ENCODE peak calls at places on chromosomes 11 and 22, in six cellular contexts. E, J, P, O, K and D are unnamed samples.

GRCh38 chr11:64070301-64070656 is 34.5 kb downstream of the FLRT1 start:
- DNase-seq in E (no peak), J (no peak), P (no peak), O (no peak), K (no peak), D (no peak)

GRCh38 chr22:45562102-45562501 is 59.4 kb downstream of the FBLN1 start:
- DNase-seq in E (no peak), J (no peak), P (no peak), O (no peak), K (no peak), D (no peak)

GRCh38 chr11:94024547-94024946 is 3.4 kb downstream of the HEPHL1 start:
- DNase-seq in E (no peak), J (no peak), P (no peak), O (no peak), K (no peak), D (no peak)

GRCh38 chr22:22536515-22536914 is 16.4 kb upstream of the ZNF280A start:
- DNase-seq in E (no peak), J (no peak), P (no peak), O (no peak), K (no peak), D (no peak)

GRCh38 chr22:29346659-29347058 is 31.2 kb upstream of the RASL10A start:
- DNase-seq in E (no peak), J (no peak), P (no peak), O (no peak), K (no peak), D (no peak)

GRCh38 chr22:26295583-26296126 is 126.4 kb downstream of the SEZ6L start:
- DNase-seq in E (no peak), J (no peak), P (no peak), O (no peak), K (no peak), D (no peak)

GRCh38 chr11:7555067-7555699 is 41.4 kb downstream of the PPFIBP2 start:
- DNase-seq in E (peak), J (no peak), P (no peak), O (no peak), K (no peak), D (no peak)

GRCh38 chr11:66454253-66454652 is 12.5 kb upstream of the PELI3 start:
- DNase-seq in E (no peak), J (no peak), P (no peak), O (no peak), K (no peak), D (no peak)

GRCh38 chr22:46086577-46087335 is 63.6 kb upstream of the PPARA start:
- DNase-seq in E (no peak), J (no peak), P (no peak), O (no peak), K (no peak), D (no peak)

GRCh38 chr11:46064221-46064620 is 57.0 kb downstream of the PHF21A start:
- DNase-seq in E (no peak), J (no peak), P (no peak), O (no peak), K (no peak), D (no peak)

GRCh38 chr11:46759196-46759595 is 40.2 kb downstream of the F2 start:
- DNase-seq in E (no peak), J (no peak), P (no peak), O (no peak), K (no peak), D (no peak)

GRCh38 chr11:63839508-63840355 is 822 bp downstream of the MARK2 start:
- DNase-seq in E (peak), J (peak), P (peak), O (no peak), K (no peak), D (no peak)

GRCh38 chr11:79244175-79244804 is 196.5 kb downstream of the TENM4 start:
- DNase-seq in E (no peak), J (no peak), P (peak), O (peak), K (no peak), D (no peak)

GRCh38 chr11:57792060-57792541 is 30.5 kb downstream of the CTNND1 start:
- DNase-seq in E (peak), J (peak), P (peak), O (no peak), K (no peak), D (peak)

GRCh38 chr11:22193348-22194051 is 615 bp downstream of the ANO5 start:
- DNase-seq in E (peak), J (peak), P (no peak), O (no peak), K (peak), D (peak)

GRCh38 chr11:12144306-12145174 is 34.1 kb downstream of the MICAL2 start:
- DNase-seq in E (no peak), J (no peak), P (peak), O (no peak), K (no peak), D (no peak)

GRCh38 chr11:114215428-114215827 is 80.8 kb upstream of the NNMT start:
- DNase-seq in E (no peak), J (no peak), P (no peak), O (no peak), K (no peak), D (no peak)

GRCh38 chr22:34814260-34814659 is 251.7 kb upstream of the ISX start:
- DNase-seq in E (no peak), J (no peak), P (no peak), O (no peak), K (no peak), D (no peak)

GRCh38 chr11:573146-573759 is 3.0 kb upstream of the PHRF1 start:
- DNase-seq in E (no peak), J (no peak), P (no peak), O (no peak), K (no peak), D (no peak)

GRCh38 chr22:46812034-46812605 is 49.7 kb downstream of the TBC1D22A start:
- DNase-seq in E (no peak), J (no peak), P (no peak), O (no peak), K (no peak), D (no peak)

GRCh38 chr11:44791546-44791945 is 64.8 kb downstream of the TSPAN18 start:
- DNase-seq in E (no peak), J (no peak), P (no peak), O (no peak), K (no peak), D (no peak)

GRCh38 chr11:16881074-16881709 is 133.0 kb downstream of the PLEKHA7 start:
- DNase-seq in E (peak), J (no peak), P (peak), O (no peak), K (no peak), D (no peak)

GRCh38 chr11:30568933-30569332 is 17.2 kb downstream of the MPPED2 start:
- DNase-seq in E (no peak), J (no peak), P (no peak), O (no peak), K (no peak), D (no peak)

GRCh38 chr11:130088909-130089668 is 19.4 kb downstream of the APLP2 start:
- DNase-seq in E (no peak), J (no peak), P (no peak), O (no peak), K (no peak), D (no peak)

GRCh38 chr22:31346255-31346732 is at the start of gene PATZ1:
- DNase-seq in E (peak), J (peak), P (peak), O (no peak), K (peak), D (peak)

GRCh38 chr11:112016765-112017356 is 8.3 kb upstream of the DLAT start:
- DNase-seq in E (peak), J (no peak), P (peak), O (no peak), K (no peak), D (no peak)

GRCh38 chr22:23753371-23753770 is 854 bp downstream of the VPREB3 start:
- DNase-seq in E (no peak), J (no peak), P (peak), O (no peak), K (no peak), D (peak)

GRCh38 chr22:28012811-28013460 is 93.9 kb upstream of the PITPNB start:
- DNase-seq in E (no peak), J (no peak), P (no peak), O (no peak), K (no peak), D (no peak)

GRCh38 chr11:78504708-78505107 is 70.0 kb downstream of the NARS2 start:
- DNase-seq in E (no peak), J (no peak), P (no peak), O (no peak), K (no peak), D (no peak)

GRCh38 chr11:121334973-121335711 is 42.6 kb downstream of the SC5D start:
- DNase-seq in E (no peak), J (no peak), P (no peak), O (no peak), K (no peak), D (no peak)

GRCh38 chr11:116607027-116607426 is 165.8 kb downstream of the BUD13 start:
- DNase-seq in E (no peak), J (no peak), P (peak), O (no peak), K (no peak), D (no peak)

GRCh38 chr11:122788781-122789535 is 49.3 kb upstream of the CRTAM start:
- DNase-seq in E (no peak), J (no peak), P (no peak), O (no peak), K (no peak), D (no peak)
- TF ChIP-seq CTCF in E (no peak), J (peak), P (peak), O (peak), K (no peak), D (no peak)

GRCh38 chr11:74701351-74701750 is 29.9 kb downstream of the CHRDL2 start:
- DNase-seq in E (no peak), J (no peak), P (peak), O (no peak), K (no peak), D (no peak)
- TF ChIP-seq CTCF in E (no peak), J (peak), P (peak), O (peak), K (peak), D (no peak)

GRCh38 chr22:37636186-37636948 is 3.1 kb upstream of the SH3BP1 start:
- DNase-seq in E (peak), J (no peak), P (peak), O (peak), K (no peak), D (no peak)
- TF ChIP-seq CTCF in E (no peak), J (peak), P (peak), O (peak), K (no peak), D (peak)

DNA sequence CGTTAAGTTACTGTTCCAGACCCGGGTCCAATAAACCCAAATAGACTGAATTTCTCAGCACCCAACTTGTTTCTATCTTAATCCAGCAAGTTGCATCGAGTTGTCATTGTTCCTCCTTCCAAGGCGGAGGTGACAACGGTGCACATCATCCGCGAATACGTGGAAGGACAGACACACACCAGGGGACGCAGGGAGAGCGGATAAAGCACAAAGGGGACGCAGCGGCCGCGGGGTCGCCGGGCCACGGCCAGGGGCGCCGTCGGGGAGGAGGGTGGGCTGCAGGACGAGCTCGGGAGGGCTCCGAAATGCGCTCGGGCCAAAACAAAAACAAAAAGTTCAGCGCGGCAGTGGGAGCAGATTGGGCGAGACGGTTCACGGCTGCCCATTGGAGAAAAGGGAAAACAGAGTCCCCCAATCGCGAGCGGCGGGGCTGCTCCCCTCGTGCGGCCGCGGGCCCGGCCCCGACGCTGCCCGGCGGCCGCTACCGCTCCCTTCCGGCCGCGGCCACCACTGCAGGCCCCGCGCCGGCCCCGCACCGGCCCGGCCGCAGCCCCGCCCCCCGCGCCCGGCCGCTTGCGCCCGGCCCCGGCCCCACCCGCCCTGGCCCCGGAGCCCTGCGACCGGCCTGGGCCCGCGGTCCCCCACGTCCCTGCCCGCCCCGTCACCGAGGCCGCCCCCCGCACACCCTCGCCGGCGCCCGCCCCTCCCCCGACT is 518 bp downstream of the KMT5B start:
- DNase-seq in E (peak), J (peak), P (peak), O (peak), K (peak), D (peak)
- TF ChIP-seq CTCF in E (peak), J (peak), P (no peak), O (no peak), K (peak), D (peak)